ENCODE peak calls at places on chromosomes 13 and 19, in five cellular contexts. One of them, this sample, is unnamed.

GRCh38 chr13:41188584-41188983 is 5.8 kb downstream of the KBTBD7 start:
- DNase-seq in dorsolateral prefrontal cortex: no peak
- DNase-seq in effector memory CD4-positive, alpha-beta T cell: no peak
- DNase-seq in right lobe of liver: no peak
- DNase-seq in PC-3: peak
- DNase-seq in this sample: no peak

GRCh38 chr13:66689037-66689619 is 541.0 kb downstream of the PCDH9 start:
- DNase-seq in PC-3: no peak
- DNase-seq in dorsolateral prefrontal cortex: no peak
- DNase-seq in effector memory CD4-positive, alpha-beta T cell: no peak
- DNase-seq in right lobe of liver: no peak
- DNase-seq in this sample: no peak

GRCh38 chr19:1105217-1105872 is 1.6 kb downstream of the GPX4 start:
- DNase-seq in effector memory CD4-positive, alpha-beta T cell: no peak
- DNase-seq in dorsolateral prefrontal cortex: no peak
- DNase-seq in right lobe of liver: no peak
- DNase-seq in PC-3: peak
- DNase-seq in this sample: no peak

GRCh38 chr19:3279306-3279705 is 54.8 kb downstream of the CELF5 start:
- DNase-seq in dorsolateral prefrontal cortex: no peak
- DNase-seq in PC-3: no peak
- DNase-seq in right lobe of liver: no peak
- DNase-seq in effector memory CD4-positive, alpha-beta T cell: no peak
- DNase-seq in this sample: no peak

GRCh38 chr19:15195381-15195964 is 5.3 kb downstream of the NOTCH3 start:
- DNase-seq in effector memory CD4-positive, alpha-beta T cell: no peak
- DNase-seq in right lobe of liver: no peak
- DNase-seq in PC-3: peak
- DNase-seq in dorsolateral prefrontal cortex: no peak
- DNase-seq in this sample: peak

GRCh38 chr13:85386424-85386823 is 412.8 kb downstream of the SLITRK6 start:
- DNase-seq in dorsolateral prefrontal cortex: no peak
- DNase-seq in right lobe of liver: no peak
- DNase-seq in effector memory CD4-positive, alpha-beta T cell: no peak
- DNase-seq in PC-3: no peak
- DNase-seq in this sample: no peak

GRCh38 chr13:24281188-24282008 is 28.0 kb upstream of the C1QTNF9 start:
- DNase-seq in PC-3: no peak
- DNase-seq in dorsolateral prefrontal cortex: no peak
- DNase-seq in effector memory CD4-positive, alpha-beta T cell: no peak
- DNase-seq in right lobe of liver: no peak
- DNase-seq in this sample: peak

GRCh38 chr19:4284176-4284958 is 5.3 kb downstream of the SHD start:
- DNase-seq in PC-3: peak
- DNase-seq in effector memory CD4-positive, alpha-beta T cell: no peak
- DNase-seq in right lobe of liver: peak
- DNase-seq in dorsolateral prefrontal cortex: no peak
- DNase-seq in this sample: no peak

GRCh38 chr13:30043631-30043925 is 193.2 kb upstream of the UBL3 start:
- DNase-seq in PC-3: no peak
- DNase-seq in effector memory CD4-positive, alpha-beta T cell: no peak
- DNase-seq in dorsolateral prefrontal cortex: no peak
- DNase-seq in right lobe of liver: no peak
- DNase-seq in this sample: no peak

GRCh38 chr13:73065665-73066350 is 7.0 kb downstream of the KLF5 start:
- DNase-seq in dorsolateral prefrontal cortex: no peak
- DNase-seq in right lobe of liver: no peak
- DNase-seq in PC-3: peak
- DNase-seq in effector memory CD4-positive, alpha-beta T cell: no peak
- DNase-seq in this sample: no peak

GRCh38 chr19:19566306-19566705 is 28.2 kb downstream of the CILP2 start:
- DNase-seq in effector memory CD4-positive, alpha-beta T cell: no peak
- DNase-seq in dorsolateral prefrontal cortex: no peak
- DNase-seq in PC-3: no peak
- DNase-seq in right lobe of liver: no peak
- DNase-seq in this sample: no peak

GRCh38 chr13:33994826-33995502 is 177.0 kb downstream of the RFC3 start:
- DNase-seq in PC-3: no peak
- DNase-seq in effector memory CD4-positive, alpha-beta T cell: no peak
- DNase-seq in dorsolateral prefrontal cortex: no peak
- DNase-seq in right lobe of liver: no peak
- DNase-seq in this sample: no peak

DNA sequence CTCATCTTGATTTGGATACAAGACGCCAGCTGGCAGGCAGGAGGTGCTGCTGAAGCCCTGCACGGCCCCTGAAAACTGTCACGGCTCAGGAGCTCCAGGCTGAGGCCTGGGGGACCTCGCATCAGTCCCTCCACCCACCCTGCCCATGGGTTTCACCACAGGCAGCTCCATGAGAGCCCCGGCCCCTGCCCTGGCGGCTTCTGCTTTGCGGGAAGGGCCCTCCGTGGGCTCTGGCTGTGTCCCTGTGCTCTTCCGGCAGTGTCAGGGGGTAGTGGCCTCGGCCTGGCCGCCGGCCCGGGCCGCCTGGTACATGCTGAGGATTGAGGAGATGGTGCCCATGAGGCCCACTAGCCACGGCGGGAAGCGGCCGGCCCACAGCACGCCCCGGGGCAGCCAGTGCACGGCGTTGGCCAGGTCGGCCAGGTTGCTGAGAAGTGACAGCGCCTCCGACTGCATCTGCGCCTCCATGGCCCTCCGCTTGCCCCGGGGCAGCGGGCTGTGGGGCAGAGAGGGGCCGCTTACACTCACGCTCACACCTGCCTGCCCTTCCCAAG is 11.8 kb downstream of the PEX11G start:
- DNase-seq in PC-3: no peak
- DNase-seq in dorsolateral prefrontal cortex: no peak
- DNase-seq in effector memory CD4-positive, alpha-beta T cell: no peak
- DNase-seq in right lobe of liver: no peak
- DNase-seq in this sample: no peak
- H3K27ac ChIP-seq in PC-3: no peak
- H3K27ac ChIP-seq in dorsolateral prefrontal cortex: no peak
- H3K27ac ChIP-seq in effector memory CD4-positive, alpha-beta T cell: no peak
- H3K27ac ChIP-seq in right lobe of liver: no peak
- H3K27ac ChIP-seq in this sample: no peak

GRCh38 chr19:35785087-35785627 is 9.8 kb downstream of the ARHGAP33 start:
- DNase-seq in dorsolateral prefrontal cortex: no peak
- DNase-seq in PC-3: no peak
- DNase-seq in right lobe of liver: no peak
- DNase-seq in effector memory CD4-positive, alpha-beta T cell: no peak
- DNase-seq in this sample: no peak

GRCh38 chr19:35782589-35782988 is 7.2 kb downstream of the ARHGAP33 start:
- DNase-seq in dorsolateral prefrontal cortex: no peak
- DNase-seq in right lobe of liver: no peak
- DNase-seq in effector memory CD4-positive, alpha-beta T cell: no peak
- DNase-seq in PC-3: no peak
- DNase-seq in this sample: no peak

GRCh38 chr19:35786299-35787160 is 11.2 kb downstream of the ARHGAP33 start:
- DNase-seq in right lobe of liver: no peak
- DNase-seq in effector memory CD4-positive, alpha-beta T cell: no peak
- DNase-seq in PC-3: no peak
- DNase-seq in dorsolateral prefrontal cortex: no peak
- DNase-seq in this sample: no peak

GRCh38 chr19:35783469-35784400 is 8.4 kb downstream of the ARHGAP33 start:
- DNase-seq in dorsolateral prefrontal cortex: no peak
- DNase-seq in right lobe of liver: no peak
- DNase-seq in effector memory CD4-positive, alpha-beta T cell: no peak
- DNase-seq in PC-3: no peak
- DNase-seq in this sample: no peak

DNA sequence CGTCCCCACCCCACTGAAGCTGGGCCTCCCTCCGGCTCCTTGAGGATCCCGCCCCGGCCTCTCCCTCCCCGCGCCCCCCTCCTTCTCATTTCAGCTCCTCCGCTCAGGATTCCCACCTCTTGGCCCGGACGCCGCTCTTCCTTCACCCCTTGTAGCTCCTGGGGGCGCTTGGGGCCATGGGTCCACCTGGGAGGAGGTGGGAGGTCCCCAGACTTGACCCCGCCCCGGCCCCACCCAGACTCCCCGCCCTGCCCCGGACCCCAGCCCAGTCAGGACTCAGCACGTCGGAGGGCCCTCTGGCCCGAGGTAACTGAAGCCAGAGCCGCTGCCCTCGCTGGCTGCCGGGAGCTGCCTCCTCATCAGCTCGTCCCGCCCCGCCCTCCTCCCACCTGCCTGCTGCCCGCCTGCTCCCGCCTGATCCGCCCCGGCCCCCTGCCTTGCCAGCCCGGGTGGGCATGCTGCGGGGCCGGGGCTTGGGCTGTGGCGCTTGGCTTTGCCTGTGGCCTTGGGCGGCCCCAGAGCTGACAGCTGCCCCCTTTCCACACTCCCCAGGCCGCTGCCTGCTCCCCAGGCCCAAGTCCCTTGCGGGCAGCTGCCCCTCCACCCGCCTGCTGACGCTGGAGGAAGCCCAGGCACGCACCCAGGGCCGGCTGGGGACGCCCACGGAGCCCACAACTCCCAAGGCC is 9.2 kb downstream of the ARHGAP33 start:
- DNase-seq in effector memory CD4-positive, alpha-beta T cell: no peak
- DNase-seq in dorsolateral prefrontal cortex: no peak
- DNase-seq in right lobe of liver: no peak
- DNase-seq in PC-3: no peak
- DNase-seq in this sample: no peak
- H3K4me3 ChIP-seq in effector memory CD4-positive, alpha-beta T cell: no peak
- H3K4me3 ChIP-seq in dorsolateral prefrontal cortex: no peak
- H3K4me3 ChIP-seq in right lobe of liver: no peak
- H3K4me3 ChIP-seq in PC-3: no peak
- H3K4me3 ChIP-seq in this sample: no peak

GRCh38 chr19:51479531-51480331 is 1.4 kb downstream of the CEACAM18 start:
- DNase-seq in dorsolateral prefrontal cortex: no peak
- DNase-seq in PC-3: peak
- DNase-seq in right lobe of liver: no peak
- DNase-seq in effector memory CD4-positive, alpha-beta T cell: no peak
- DNase-seq in this sample: no peak
- H3K27ac ChIP-seq in dorsolateral prefrontal cortex: no peak
- H3K27ac ChIP-seq in PC-3: no peak
- H3K27ac ChIP-seq in right lobe of liver: no peak
- H3K27ac ChIP-seq in effector memory CD4-positive, alpha-beta T cell: no peak
- H3K27ac ChIP-seq in this sample: no peak

GRCh38 chr19:38173324-38174041 is 50.5 kb downstream of the DPF1 start:
- DNase-seq in effector memory CD4-positive, alpha-beta T cell: no peak
- DNase-seq in right lobe of liver: no peak
- DNase-seq in dorsolateral prefrontal cortex: peak
- DNase-seq in PC-3: no peak
- DNase-seq in this sample: peak
- H3K4me3 ChIP-seq in effector memory CD4-positive, alpha-beta T cell: no peak
- H3K4me3 ChIP-seq in right lobe of liver: no peak
- H3K4me3 ChIP-seq in dorsolateral prefrontal cortex: no peak
- H3K4me3 ChIP-seq in PC-3: no peak
- H3K4me3 ChIP-seq in this sample: no peak

GRCh38 chr19:46901701-46902401 is 41.1 kb downstream of the ARHGAP35 start:
- DNase-seq in effector memory CD4-positive, alpha-beta T cell: no peak
- DNase-seq in right lobe of liver: no peak
- DNase-seq in dorsolateral prefrontal cortex: no peak
- DNase-seq in PC-3: peak
- DNase-seq in this sample: no peak
- H3K27ac ChIP-seq in effector memory CD4-positive, alpha-beta T cell: no peak
- H3K27ac ChIP-seq in right lobe of liver: no peak
- H3K27ac ChIP-seq in dorsolateral prefrontal cortex: no peak
- H3K27ac ChIP-seq in PC-3: peak
- H3K27ac ChIP-seq in this sample: no peak